ENCODE peak calls at places on chromosomes 4 and X, in ten cellular contexts. B, D, N, R, P, C, L, I, J and A are unnamed samples.

GRCh38 chrX:154028502-154029184 is 8.9 kb upstream of the IRAK1 start:
- DNase-seq in L (no peak), I (no peak), J (no peak), N (no peak), C (no peak), B (no peak), D (no peak), R (no peak), P (no peak), A (no peak)

GRCh38 chrX:153884136-153885076 is 1.6 kb downstream of the L1CAM start:
- DNase-seq in R (peak), C (no peak), D (no peak), I (no peak), L (no peak), N (no peak), B (no peak), J (no peak), P (no peak), A (no peak)

GRCh38 chrX:109600114-109600710 is 24.8 kb downstream of the KCNE5 start:
- DNase-seq in P (peak), D (no peak), N (no peak), I (no peak), C (no peak), B (peak), R (no peak), L (peak), J (peak), A (no peak)

GRCh38 chr4:151905197-151905596 is 144.4 kb upstream of the GATB start:
- DNase-seq in P (no peak), I (no peak), J (no peak), L (no peak), N (no peak), B (no peak), D (no peak), C (no peak), R (no peak), A (no peak)

GRCh38 chr4:26325191-26325590 is 4.4 kb downstream of the RBPJ start:
- DNase-seq in D (no peak), P (peak), C (no peak), L (no peak), B (peak), N (no peak), I (no peak), J (no peak), R (peak), A (no peak)

GRCh38 chrX:85084770-85085393 is 81.2 kb downstream of the APOOL start:
- DNase-seq in L (peak), I (peak), R (peak), N (no peak), J (no peak), C (peak), D (peak), P (peak), B (peak), A (no peak)

GRCh38 chrX:24081661-24082154 is 27.0 kb downstream of the EIF2S3 start:
- DNase-seq in R (peak), N (peak), P (peak), I (no peak), D (peak), B (peak), C (peak), L (peak), J (no peak), A (no peak)

GRCh38 chr4:79678472-79679202 is 270.6 kb upstream of the GK2 start:
- DNase-seq in P (peak), C (peak), N (no peak), I (no peak), R (no peak), D (no peak), L (no peak), J (no peak), B (no peak), A (no peak)

GRCh38 chrX:17738002-17738713 is 865 bp downstream of the SCML1 start:
- DNase-seq in B (peak), J (no peak), I (no peak), L (peak), R (peak), D (no peak), C (peak), N (peak), P (peak), A (no peak)

GRCh38 chr4:3767569-3768288 is 1.5 kb downstream of the ADRA2C start:
- DNase-seq in C (peak), P (peak), N (no peak), J (no peak), D (no peak), R (peak), L (no peak), I (no peak), B (no peak), A (no peak)

GRCh38 chr4:119087121-119087520 is 48.5 kb upstream of the MYOZ2 start:
- DNase-seq in L (peak), C (no peak), N (no peak), D (no peak), P (no peak), J (no peak), B (peak), I (no peak), R (peak), A (no peak)

GRCh38 chr4:20259707-20260106 is 8.0 kb downstream of the SLIT2 start:
- DNase-seq in J (no peak), R (no peak), I (no peak), C (no peak), D (no peak), N (no peak), B (no peak), P (no peak), L (no peak), A (no peak)

GRCh38 chr4:165384608-165385007 is 5.8 kb downstream of the CPE start:
- DNase-seq in P (peak), L (no peak), R (no peak), C (no peak), B (no peak), D (no peak), J (no peak), N (no peak), I (no peak), A (no peak)

GRCh38 chrX:39874202-39874816 is 223.4 kb downstream of the BCOR start:
- DNase-seq in J (no peak), P (no peak), L (no peak), C (peak), N (peak), D (no peak), B (peak), I (no peak), R (no peak), A (no peak)

GRCh38 chrX:41946973-41947612 is 23.7 kb upstream of the CASK start:
- DNase-seq in I (no peak), C (no peak), B (no peak), R (no peak), L (no peak), D (no peak), J (no peak), N (no peak), P (no peak), A (no peak)

GRCh38 chr4:1473718-1474117 is 67.5 kb upstream of the NKX1-1 start:
- DNase-seq in B (no peak), R (no peak), J (no peak), P (no peak), D (no peak), N (no peak), L (no peak), I (no peak), C (no peak), A (no peak)

GRCh38 chr4:55830741-55831140 is 11.2 kb downstream of the EXOC1L start:
- DNase-seq in L (no peak), D (no peak), R (no peak), J (no peak), B (no peak), P (no peak), I (no peak), C (no peak), N (no peak), A (no peak)

GRCh38 chrX:106302304-106302703 is 134.2 kb downstream of the PWWP3B start:
- DNase-seq in J (no peak), D (no peak), I (no peak), L (no peak), C (no peak), B (no peak), N (no peak), R (no peak), P (no peak), A (no peak)

GRCh38 chr4:142697303-142697702 is 148.8 kb downstream of the INPP4B start:
- DNase-seq in D (no peak), B (no peak), N (no peak), L (no peak), C (no peak), P (no peak), J (no peak), I (no peak), R (no peak), A (no peak)